ENCODE peak calls at places on chromosomes 3 and 15, in eight cellular contexts. W, M, T, X, O, N, K and A are unnamed samples.

GRCh38 chr15:78242128-78242527 is 7.8 kb upstream of the ACSBG1 start:
- DNase-seq in W (no peak), M (no peak), T (no peak), X (no peak), O (no peak), N (no peak), K (no peak), A (no peak)

GRCh38 chr3:39941941-39942340 is 132.5 kb downstream of the MYRIP start:
- DNase-seq in W (no peak), M (no peak), T (no peak), X (no peak), O (no peak), N (no peak), K (no peak), A (no peak)

GRCh38 chr3:133209871-133210550 is 171.8 kb downstream of the TMEM108 start:
- DNase-seq in W (no peak), M (no peak), T (no peak), X (no peak), O (no peak), N (peak; percentile 83), K (no peak), A (no peak)

GRCh38 chr3:132253262-132253878 is 63.8 kb upstream of the ACP3 start:
- DNase-seq in W (no peak), M (no peak), T (no peak), X (no peak), O (no peak), N (peak; percentile 64), K (peak; percentile 40), A (peak; percentile 50)

GRCh38 chr3:65878831-65879230 is 159.9 kb downstream of the MAGI1 start:
- DNase-seq in W (no peak), M (no peak), T (no peak), X (no peak), O (no peak), N (no peak), K (no peak), A (no peak)

GRCh38 chr3:142945023-142945422 is 18.5 kb downstream of the PAQR9 start:
- DNase-seq in W (no peak), M (no peak), T (no peak), X (no peak), O (no peak), N (no peak), K (no peak), A (no peak)

GRCh38 chr3:155230382-155230781 is 63.1 kb downstream of the STRIT1 start:
- DNase-seq in W (no peak), M (no peak), T (no peak), X (no peak), O (no peak), N (peak; percentile 8), K (no peak), A (peak; percentile 28)

GRCh38 chr3:179652467-179653105 is at the start of gene USP13:
- DNase-seq in W (peak; percentile 75), M (peak; percentile 64), T (peak; percentile 83), X (peak; percentile 84), O (peak; percentile 43), N (peak; percentile 85), K (peak; percentile 88), A (peak; percentile 88)